ENCODE peak calls at places on chromosomes 6 and 20, in seven cellular contexts. One of them, this sample, is unnamed.

GRCh38 chr6:36120979-36121706 is 9.2 kb upstream of the MAPK13 start:
- DNase-seq in IMR-90: no peak
- DNase-seq in mesenchymal stem cell: peak
- DNase-seq in neuronal stem cell: no peak
- DNase-seq in H1: no peak
- DNase-seq in trophoblast cell: peak
- DNase-seq in mesendoderm: peak
- DNase-seq in this sample: no peak

GRCh38 chr6:37338745-37339255 is 15.0 kb upstream of the RNF8 start:
- DNase-seq in IMR-90: no peak
- DNase-seq in mesenchymal stem cell: no peak
- DNase-seq in neuronal stem cell: no peak
- DNase-seq in H1: no peak
- DNase-seq in trophoblast cell: no peak
- DNase-seq in mesendoderm: no peak
- DNase-seq in this sample: no peak

GRCh38 chr20:63751471-63752271 is 12.1 kb downstream of the SLC2A4RG start:
- DNase-seq in IMR-90: no peak
- DNase-seq in mesenchymal stem cell: no peak
- DNase-seq in neuronal stem cell: no peak
- DNase-seq in H1: no peak
- DNase-seq in trophoblast cell: no peak
- DNase-seq in mesendoderm: no peak
- DNase-seq in this sample: peak

GRCh38 chr6:42224222-42225042 is 6.8 kb upstream of the MRPS10 start:
- DNase-seq in IMR-90: peak
- DNase-seq in mesenchymal stem cell: peak
- DNase-seq in neuronal stem cell: no peak
- DNase-seq in H1: no peak
- DNase-seq in trophoblast cell: peak
- DNase-seq in mesendoderm: no peak
- DNase-seq in this sample: no peak

GRCh38 chr6:20770776-20771175 is 236.5 kb downstream of the CDKAL1 start:
- DNase-seq in IMR-90: no peak
- DNase-seq in mesenchymal stem cell: no peak
- DNase-seq in neuronal stem cell: no peak
- DNase-seq in H1: no peak
- DNase-seq in trophoblast cell: no peak
- DNase-seq in mesendoderm: no peak
- DNase-seq in this sample: no peak

GRCh38 chr20:41632896-41633295 is 14.7 kb upstream of the CHD6 start:
- DNase-seq in IMR-90: peak
- DNase-seq in mesenchymal stem cell: peak
- DNase-seq in neuronal stem cell: no peak
- DNase-seq in H1: no peak
- DNase-seq in trophoblast cell: peak
- DNase-seq in mesendoderm: no peak
- DNase-seq in this sample: no peak

GRCh38 chr20:17992224-17992637 is 23.4 kb downstream of the MGME1 start:
- DNase-seq in IMR-90: no peak
- DNase-seq in mesenchymal stem cell: no peak
- DNase-seq in neuronal stem cell: no peak
- DNase-seq in H1: no peak
- DNase-seq in trophoblast cell: no peak
- DNase-seq in mesendoderm: no peak
- DNase-seq in this sample: no peak

GRCh38 chr6:160106010-160106409 is 15.6 kb upstream of the SLC22A1 start:
- DNase-seq in IMR-90: no peak
- DNase-seq in mesenchymal stem cell: no peak
- DNase-seq in neuronal stem cell: no peak
- DNase-seq in H1: no peak
- DNase-seq in trophoblast cell: no peak
- DNase-seq in mesendoderm: no peak
- DNase-seq in this sample: no peak

GRCh38 chr6:104256547-104257144 is 603.1 kb downstream of the HACE1 start:
- DNase-seq in IMR-90: no peak
- DNase-seq in mesenchymal stem cell: no peak
- DNase-seq in neuronal stem cell: no peak
- DNase-seq in H1: no peak
- DNase-seq in trophoblast cell: no peak
- DNase-seq in mesendoderm: no peak
- DNase-seq in this sample: no peak

GRCh38 chr6:149233056-149233715 is 84.3 kb upstream of the TAB2 start:
- DNase-seq in IMR-90: peak
- DNase-seq in mesenchymal stem cell: peak
- DNase-seq in neuronal stem cell: no peak
- DNase-seq in H1: no peak
- DNase-seq in trophoblast cell: no peak
- DNase-seq in mesendoderm: peak
- DNase-seq in this sample: no peak

GRCh38 chr6:42441059-42441471 is 10.7 kb downstream of the TRERF1 start:
- DNase-seq in IMR-90: peak
- DNase-seq in mesenchymal stem cell: peak
- DNase-seq in neuronal stem cell: no peak
- DNase-seq in H1: no peak
- DNase-seq in trophoblast cell: no peak
- DNase-seq in mesendoderm: no peak
- DNase-seq in this sample: no peak

GRCh38 chr6:99736302-99736701 is 129.7 kb downstream of the PRDM13 start:
- DNase-seq in IMR-90: no peak
- DNase-seq in mesenchymal stem cell: no peak
- DNase-seq in neuronal stem cell: no peak
- DNase-seq in H1: no peak
- DNase-seq in trophoblast cell: peak
- DNase-seq in mesendoderm: peak
- DNase-seq in this sample: no peak

GRCh38 chr20:63749597-63750508 is 10.3 kb downstream of the SLC2A4RG start:
- DNase-seq in IMR-90: no peak
- DNase-seq in mesenchymal stem cell: no peak
- DNase-seq in neuronal stem cell: no peak
- DNase-seq in H1: no peak
- DNase-seq in trophoblast cell: no peak
- DNase-seq in mesendoderm: no peak
- DNase-seq in this sample: no peak

GRCh38 chr6:90362273-90362672 is 65.6 kb upstream of the BACH2 start:
- DNase-seq in IMR-90: peak
- DNase-seq in mesenchymal stem cell: no peak
- DNase-seq in neuronal stem cell: no peak
- DNase-seq in H1: no peak
- DNase-seq in trophoblast cell: no peak
- DNase-seq in mesendoderm: no peak
- DNase-seq in this sample: no peak

GRCh38 chr6:139330841-139331500 is 39.2 kb upstream of the TXLNB start:
- DNase-seq in IMR-90: peak
- DNase-seq in mesenchymal stem cell: no peak
- DNase-seq in neuronal stem cell: no peak
- DNase-seq in H1: no peak
- DNase-seq in trophoblast cell: peak
- DNase-seq in mesendoderm: no peak
- DNase-seq in this sample: no peak

GRCh38 chr6:6943411-6943810 is 164.3 kb upstream of the RREB1 start:
- DNase-seq in IMR-90: no peak
- DNase-seq in mesenchymal stem cell: no peak
- DNase-seq in neuronal stem cell: no peak
- DNase-seq in H1: no peak
- DNase-seq in trophoblast cell: no peak
- DNase-seq in mesendoderm: no peak
- DNase-seq in this sample: no peak

GRCh38 chr6:158033077-158033750 is 51.6 kb downstream of the SYNJ2 start:
- DNase-seq in IMR-90: no peak
- DNase-seq in mesenchymal stem cell: no peak
- DNase-seq in neuronal stem cell: no peak
- DNase-seq in H1: no peak
- DNase-seq in trophoblast cell: no peak
- DNase-seq in mesendoderm: no peak
- DNase-seq in this sample: no peak

GRCh38 chr6:102438181-102438580 is 1044.7 kb downstream of the GRIK2 start:
- DNase-seq in IMR-90: no peak
- DNase-seq in mesenchymal stem cell: no peak
- DNase-seq in neuronal stem cell: no peak
- DNase-seq in H1: no peak
- DNase-seq in trophoblast cell: no peak
- DNase-seq in mesendoderm: no peak
- DNase-seq in this sample: no peak

GRCh38 chr20:13342469-13343242 is 121.6 kb downstream of the ISM1 start:
- DNase-seq in IMR-90: no peak
- DNase-seq in mesenchymal stem cell: no peak
- DNase-seq in neuronal stem cell: no peak
- DNase-seq in H1: no peak
- DNase-seq in trophoblast cell: peak
- DNase-seq in mesendoderm: no peak
- DNase-seq in this sample: no peak

GRCh38 chr6:25050356-25050755 is 114.6 kb upstream of the RIPOR2 start:
- DNase-seq in IMR-90: peak
- DNase-seq in mesenchymal stem cell: peak
- DNase-seq in neuronal stem cell: no peak
- DNase-seq in H1: no peak
- DNase-seq in trophoblast cell: peak
- DNase-seq in mesendoderm: no peak
- DNase-seq in this sample: no peak

GRCh38 chr20:23059831-23060230 is 10.4 kb upstream of the THBD start:
- DNase-seq in IMR-90: no peak
- DNase-seq in mesenchymal stem cell: peak
- DNase-seq in neuronal stem cell: no peak
- DNase-seq in H1: no peak
- DNase-seq in trophoblast cell: no peak
- DNase-seq in mesendoderm: no peak
- DNase-seq in this sample: no peak

GRCh38 chr6:158232445-158233213 is 64.5 kb downstream of the GTF2H5 start:
- DNase-seq in IMR-90: peak
- DNase-seq in mesenchymal stem cell: peak
- DNase-seq in neuronal stem cell: peak
- DNase-seq in H1: no peak
- DNase-seq in trophoblast cell: peak
- DNase-seq in mesendoderm: peak
- DNase-seq in this sample: peak

GRCh38 chr6:2990932-2991506 is 8.7 kb upstream of the NQO2 start:
- DNase-seq in IMR-90: no peak
- DNase-seq in mesenchymal stem cell: peak
- DNase-seq in neuronal stem cell: no peak
- DNase-seq in H1: no peak
- DNase-seq in trophoblast cell: no peak
- DNase-seq in mesendoderm: no peak
- DNase-seq in this sample: no peak

GRCh38 chr20:32019156-32019510 is 8.9 kb downstream of the CCM2L start:
- DNase-seq in IMR-90: no peak
- DNase-seq in mesenchymal stem cell: no peak
- DNase-seq in neuronal stem cell: peak
- DNase-seq in H1: no peak
- DNase-seq in trophoblast cell: peak
- DNase-seq in mesendoderm: peak
- DNase-seq in this sample: peak

GRCh38 chr6:136085370-136086115 is 164.6 kb downstream of the MTFR2 start:
- DNase-seq in IMR-90: peak
- DNase-seq in mesenchymal stem cell: no peak
- DNase-seq in neuronal stem cell: no peak
- DNase-seq in H1: no peak
- DNase-seq in trophoblast cell: peak
- DNase-seq in mesendoderm: no peak
- DNase-seq in this sample: no peak

GRCh38 chr6:26121141-26122004 is 34.1 kb downstream of the HFE start:
- DNase-seq in IMR-90: peak
- DNase-seq in mesenchymal stem cell: peak
- DNase-seq in neuronal stem cell: no peak
- DNase-seq in H1: no peak
- DNase-seq in trophoblast cell: no peak
- DNase-seq in mesendoderm: no peak
- DNase-seq in this sample: no peak

GRCh38 chr20:21378259-21378658 is 19.1 kb downstream of the NKX2-4 start:
- DNase-seq in IMR-90: no peak
- DNase-seq in mesenchymal stem cell: no peak
- DNase-seq in neuronal stem cell: no peak
- DNase-seq in H1: no peak
- DNase-seq in trophoblast cell: no peak
- DNase-seq in mesendoderm: no peak
- DNase-seq in this sample: no peak

GRCh38 chr6:83853178-83853967 is at the start of gene RIPPLY2:
- DNase-seq in IMR-90: peak
- DNase-seq in mesenchymal stem cell: peak
- DNase-seq in neuronal stem cell: peak
- DNase-seq in H1: peak
- DNase-seq in trophoblast cell: no peak
- DNase-seq in mesendoderm: peak
- DNase-seq in this sample: peak

GRCh38 chr6:43838276-43839036 is 68.4 kb downstream of the VEGFA start:
- DNase-seq in IMR-90: peak
- DNase-seq in mesenchymal stem cell: peak
- DNase-seq in neuronal stem cell: no peak
- DNase-seq in H1: no peak
- DNase-seq in trophoblast cell: peak
- DNase-seq in mesendoderm: peak
- DNase-seq in this sample: peak
- H3K18ac ChIP-seq in IMR-90: peak
- H3K18ac ChIP-seq in mesenchymal stem cell: peak
- H3K18ac ChIP-seq in neuronal stem cell: peak
- H3K18ac ChIP-seq in H1: no peak
- H3K18ac ChIP-seq in trophoblast cell: no peak
- H3K18ac ChIP-seq in mesendoderm: no peak
- H3K18ac ChIP-seq in this sample: no peak

GRCh38 chr20:11117808-11118528 is 444.2 kb upstream of the JAG1 start:
- DNase-seq in IMR-90: peak
- DNase-seq in mesenchymal stem cell: peak
- DNase-seq in neuronal stem cell: no peak
- DNase-seq in H1: no peak
- DNase-seq in trophoblast cell: no peak
- DNase-seq in mesendoderm: peak
- DNase-seq in this sample: no peak
- H3K4me2 ChIP-seq in IMR-90: no peak
- H3K4me2 ChIP-seq in mesenchymal stem cell: no peak
- H3K4me2 ChIP-seq in neuronal stem cell: no peak
- H3K4me2 ChIP-seq in H1: no peak
- H3K4me2 ChIP-seq in trophoblast cell: no peak
- H3K4me2 ChIP-seq in mesendoderm: no peak
- H3K4me2 ChIP-seq in this sample: no peak

GRCh38 chr6:29667158-29667557 is 10.3 kb downstream of the MOG start:
- DNase-seq in IMR-90: no peak
- DNase-seq in mesenchymal stem cell: no peak
- DNase-seq in neuronal stem cell: peak
- DNase-seq in H1: no peak
- DNase-seq in trophoblast cell: no peak
- DNase-seq in mesendoderm: peak
- DNase-seq in this sample: peak
- H3K18ac ChIP-seq in IMR-90: no peak
- H3K18ac ChIP-seq in mesenchymal stem cell: no peak
- H3K18ac ChIP-seq in neuronal stem cell: no peak
- H3K18ac ChIP-seq in H1: no peak
- H3K18ac ChIP-seq in trophoblast cell: no peak
- H3K18ac ChIP-seq in mesendoderm: no peak
- H3K18ac ChIP-seq in this sample: peak

DNA sequence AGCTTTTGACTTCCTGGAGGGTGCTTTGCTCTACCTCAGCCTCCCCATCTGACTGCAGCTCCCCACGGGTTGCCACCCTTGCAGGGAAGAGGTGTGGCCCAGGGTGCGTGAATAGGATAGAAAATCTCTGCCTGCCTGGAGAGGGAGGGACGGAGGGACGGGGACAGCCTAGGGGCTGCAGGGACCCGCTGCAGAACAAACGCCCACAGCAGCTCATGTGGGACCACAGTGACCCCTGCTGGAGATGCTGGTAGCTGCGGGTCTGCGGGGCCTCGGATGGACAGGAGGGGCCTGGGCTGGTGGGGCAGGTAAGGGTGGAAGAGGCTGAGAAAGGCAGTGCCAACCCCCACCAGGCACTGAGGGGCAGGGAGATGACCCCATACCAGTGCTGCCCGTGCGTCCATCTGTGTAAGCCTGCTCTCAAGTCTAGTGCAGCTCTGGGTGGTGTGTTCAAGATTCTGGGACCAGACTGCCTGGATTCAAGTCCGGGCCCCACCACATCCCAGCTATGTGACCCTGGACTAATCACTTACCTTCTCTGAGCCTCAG is 39.4 kb downstream of the KIAA1755 start:
- DNase-seq in IMR-90: peak
- DNase-seq in mesenchymal stem cell: peak
- DNase-seq in neuronal stem cell: peak
- DNase-seq in H1: peak
- DNase-seq in trophoblast cell: peak
- DNase-seq in mesendoderm: peak
- DNase-seq in this sample: peak
- H3K4me2 ChIP-seq in IMR-90: peak
- H3K4me2 ChIP-seq in mesenchymal stem cell: peak
- H3K4me2 ChIP-seq in neuronal stem cell: no peak
- H3K4me2 ChIP-seq in H1: peak
- H3K4me2 ChIP-seq in trophoblast cell: peak
- H3K4me2 ChIP-seq in mesendoderm: no peak
- H3K4me2 ChIP-seq in this sample: no peak

This sample was measured in H9.